ENCODE peak calls at places on chromosomes 12 and 14, in six cellular contexts. One of them, this sample, is unnamed.

GRCh38 chr12:65725376-65725775 is 98.9 kb upstream of the HMGA2 start:
- DNase-seq in A549: no peak
- DNase-seq in bronchial epithelial cell: peak; percentile 55
- DNase-seq in tibial artery: no peak
- DNase-seq in tibial nerve: no peak
- DNase-seq in ovary: no peak
- DNase-seq in this sample: peak; percentile 41

GRCh38 chr14:66015046-66015780 is 471.0 kb upstream of the CCDC196 start:
- DNase-seq in tibial nerve: no peak
- DNase-seq in bronchial epithelial cell: no peak
- DNase-seq in ovary: no peak
- DNase-seq in tibial artery: no peak
- DNase-seq in A549: no peak
- DNase-seq in this sample: no peak

GRCh38 chr14:50954811-50955372 is 10.6 kb upstream of the PYGL start:
- DNase-seq in tibial nerve: no peak
- DNase-seq in bronchial epithelial cell: peak; percentile 88
- DNase-seq in ovary: no peak
- DNase-seq in tibial artery: no peak
- DNase-seq in A549: peak; percentile 79
- DNase-seq in this sample: peak; percentile 75

GRCh38 chr14:60277605-60278190 is 28.7 kb downstream of the PPM1A start:
- DNase-seq in tibial artery: no peak
- DNase-seq in tibial nerve: no peak
- DNase-seq in bronchial epithelial cell: no peak
- DNase-seq in ovary: no peak
- DNase-seq in A549: no peak
- DNase-seq in this sample: no peak

GRCh38 chr14:86481105-86481504 is 951.2 kb downstream of the FLRT2 start:
- DNase-seq in bronchial epithelial cell: peak; percentile 10
- DNase-seq in ovary: no peak
- DNase-seq in tibial artery: no peak
- DNase-seq in tibial nerve: no peak
- DNase-seq in A549: no peak
- DNase-seq in this sample: no peak

GRCh38 chr14:59698793-59699192 is 122.2 kb upstream of the CCDC175 start:
- DNase-seq in A549: no peak
- DNase-seq in tibial artery: no peak
- DNase-seq in bronchial epithelial cell: peak; percentile 84
- DNase-seq in ovary: no peak
- DNase-seq in tibial nerve: no peak
- DNase-seq in this sample: peak; percentile 63

GRCh38 chr14:22555573-22556011 is 33.4 kb downstream of the DAD1 start:
- DNase-seq in ovary: no peak
- DNase-seq in bronchial epithelial cell: peak; percentile 79
- DNase-seq in tibial nerve: no peak
- DNase-seq in tibial artery: no peak
- DNase-seq in A549: no peak
- DNase-seq in this sample: no peak

GRCh38 chr12:91920276-91920675 is 225.4 kb downstream of the BTG1 start:
- DNase-seq in A549: no peak
- DNase-seq in ovary: no peak
- DNase-seq in bronchial epithelial cell: peak; percentile 21
- DNase-seq in tibial nerve: no peak
- DNase-seq in tibial artery: no peak
- DNase-seq in this sample: no peak

GRCh38 chr14:50383618-50384225 is 13.0 kb downstream of the CDKL1 start:
- DNase-seq in tibial nerve: no peak
- DNase-seq in ovary: no peak
- DNase-seq in bronchial epithelial cell: no peak
- DNase-seq in A549: no peak
- DNase-seq in tibial artery: no peak
- DNase-seq in this sample: no peak

GRCh38 chr12:29275834-29276233 is 105.1 kb downstream of the ERGIC2 start:
- DNase-seq in tibial artery: no peak
- DNase-seq in bronchial epithelial cell: no peak
- DNase-seq in A549: no peak
- DNase-seq in ovary: no peak
- DNase-seq in tibial nerve: no peak
- DNase-seq in this sample: no peak

GRCh38 chr12:131280426-131280825 is 326.7 kb downstream of the ADGRD1 start:
- DNase-seq in tibial artery: peak; percentile 7
- DNase-seq in A549: no peak
- DNase-seq in tibial nerve: no peak
- DNase-seq in bronchial epithelial cell: no peak
- DNase-seq in ovary: peak; percentile 3
- DNase-seq in this sample: no peak

GRCh38 chr14:90556666-90557450 is 160.0 kb downstream of the CALM1 start:
- DNase-seq in bronchial epithelial cell: no peak
- DNase-seq in tibial nerve: no peak
- DNase-seq in tibial artery: no peak
- DNase-seq in ovary: no peak
- DNase-seq in A549: no peak
- DNase-seq in this sample: no peak

GRCh38 chr14:85416771-85417170 is 113.2 kb upstream of the FLRT2 start:
- DNase-seq in tibial nerve: no peak
- DNase-seq in tibial artery: no peak
- DNase-seq in ovary: no peak
- DNase-seq in A549: peak; percentile 79
- DNase-seq in bronchial epithelial cell: peak; percentile 94
- DNase-seq in this sample: peak; percentile 62

GRCh38 chr14:61444215-61444768 is 122.9 kb downstream of the PRKCH start:
- DNase-seq in A549: no peak
- DNase-seq in bronchial epithelial cell: no peak
- DNase-seq in tibial artery: no peak
- DNase-seq in ovary: no peak
- DNase-seq in tibial nerve: no peak
- DNase-seq in this sample: no peak

GRCh38 chr14:90487462-90487861 is 90.6 kb downstream of the CALM1 start:
- DNase-seq in A549: no peak
- DNase-seq in ovary: no peak
- DNase-seq in bronchial epithelial cell: no peak
- DNase-seq in tibial artery: no peak
- DNase-seq in tibial nerve: no peak
- DNase-seq in this sample: no peak

GRCh38 chr12:57614178-57614947 is 3.1 kb downstream of the ARHGEF25 start:
- DNase-seq in A549: peak; percentile 68
- DNase-seq in ovary: no peak
- DNase-seq in tibial artery: no peak
- DNase-seq in tibial nerve: no peak
- DNase-seq in bronchial epithelial cell: peak; percentile 30
- DNase-seq in this sample: no peak

GRCh38 chr14:33918256-33918655 is 32.6 kb downstream of the EGLN3 start:
- DNase-seq in A549: no peak
- DNase-seq in ovary: no peak
- DNase-seq in bronchial epithelial cell: no peak
- DNase-seq in tibial artery: no peak
- DNase-seq in tibial nerve: no peak
- DNase-seq in this sample: no peak

GRCh38 chr14:80213602-80214001 is 2.3 kb upstream of the DIO2 start:
- DNase-seq in tibial artery: peak; percentile 47
- DNase-seq in ovary: no peak
- DNase-seq in A549: peak; percentile 86
- DNase-seq in bronchial epithelial cell: peak; percentile 50
- DNase-seq in tibial nerve: peak; percentile 51
- DNase-seq in this sample: peak; percentile 27

GRCh38 chr14:69481815-69482568 is 2.5 kb upstream of the PLEKHD1 start:
- DNase-seq in tibial artery: no peak
- DNase-seq in A549: no peak
- DNase-seq in ovary: no peak
- DNase-seq in bronchial epithelial cell: no peak
- DNase-seq in tibial nerve: no peak
- DNase-seq in this sample: no peak

GRCh38 chr12:509494-509893 is 49.8 kb downstream of the B4GALNT3 start:
- DNase-seq in bronchial epithelial cell: peak; percentile 77
- DNase-seq in tibial artery: no peak
- DNase-seq in tibial nerve: no peak
- DNase-seq in A549: no peak
- DNase-seq in ovary: no peak
- DNase-seq in this sample: peak; percentile 10

GRCh38 chr12:92396647-92397258 is 251.1 kb upstream of the BTG1 start:
- DNase-seq in bronchial epithelial cell: peak; percentile 96
- DNase-seq in tibial nerve: no peak
- DNase-seq in ovary: no peak
- DNase-seq in tibial artery: no peak
- DNase-seq in A549: peak; percentile 18
- DNase-seq in this sample: peak; percentile 61

GRCh38 chr14:55416866-55417265 is 5.2 kb upstream of the ATG14 start:
- DNase-seq in tibial artery: no peak
- DNase-seq in tibial nerve: no peak
- DNase-seq in A549: peak; percentile 51
- DNase-seq in ovary: no peak
- DNase-seq in bronchial epithelial cell: peak; percentile 32
- DNase-seq in this sample: no peak

GRCh38 chr14:102140027-102140749 is 491 bp downstream of the WDR20 start:
- DNase-seq in A549: peak; percentile 16
- DNase-seq in tibial artery: peak; percentile 38
- DNase-seq in tibial nerve: peak; percentile 5
- DNase-seq in bronchial epithelial cell: peak; percentile 36
- DNase-seq in ovary: peak; percentile 25
- DNase-seq in this sample: peak; percentile 9

GRCh38 chr14:102139248-102140026 is at the start of gene WDR20:
- DNase-seq in ovary: peak; percentile 98
- DNase-seq in A549: peak; percentile 98
- DNase-seq in bronchial epithelial cell: peak; percentile 90
- DNase-seq in tibial artery: peak; percentile 97
- DNase-seq in tibial nerve: peak; percentile 97
- DNase-seq in this sample: peak; percentile 96

GRCh38 chr14:102138935-102139247 is 806 bp upstream of the WDR20 start:
- DNase-seq in bronchial epithelial cell: peak; percentile 36
- DNase-seq in ovary: peak; percentile 15
- DNase-seq in tibial nerve: no peak
- DNase-seq in A549: no peak
- DNase-seq in tibial artery: no peak
- DNase-seq in this sample: no peak

GRCh38 chr14:102140750-102141145 is 1.1 kb downstream of the WDR20 start:
- DNase-seq in bronchial epithelial cell: no peak
- DNase-seq in A549: no peak
- DNase-seq in tibial nerve: no peak
- DNase-seq in tibial artery: no peak
- DNase-seq in ovary: no peak
- DNase-seq in this sample: peak; percentile 7

DNA sequence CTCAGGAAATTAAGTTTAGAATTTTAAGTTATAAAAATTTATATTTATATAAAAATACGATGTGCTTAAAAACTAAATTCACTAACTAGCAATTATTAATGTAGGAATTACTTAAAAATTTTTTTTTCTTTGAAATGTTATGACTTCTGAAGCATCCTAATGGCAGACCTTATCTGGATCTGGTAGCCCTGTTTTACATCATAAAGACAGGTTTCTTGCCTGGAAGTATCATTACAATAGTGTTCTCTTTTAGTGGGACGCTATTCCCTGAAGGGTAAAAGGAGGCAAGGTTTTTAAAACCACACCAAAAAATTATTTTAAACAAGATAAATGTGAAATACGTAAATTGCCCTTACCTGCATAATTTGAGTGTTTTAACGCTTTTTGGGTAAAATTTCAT is 2.1 kb downstream of the WDR20 start:
- DNase-seq in ovary: no peak
- DNase-seq in tibial artery: no peak
- DNase-seq in bronchial epithelial cell: no peak
- DNase-seq in tibial nerve: no peak
- DNase-seq in A549: no peak
- DNase-seq in this sample: no peak
- H3K4me3 ChIP-seq in ovary: no peak overlapping the region
- H3K4me3 ChIP-seq in tibial artery: no peak overlapping the region
- H3K4me3 ChIP-seq in bronchial epithelial cell: no peak overlapping the region
- H3K4me3 ChIP-seq in tibial nerve: no peak overlapping the region
- H3K4me3 ChIP-seq in A549: no peak overlapping the region
- H3K4me3 ChIP-seq in this sample: no peak overlapping the region

DNA sequence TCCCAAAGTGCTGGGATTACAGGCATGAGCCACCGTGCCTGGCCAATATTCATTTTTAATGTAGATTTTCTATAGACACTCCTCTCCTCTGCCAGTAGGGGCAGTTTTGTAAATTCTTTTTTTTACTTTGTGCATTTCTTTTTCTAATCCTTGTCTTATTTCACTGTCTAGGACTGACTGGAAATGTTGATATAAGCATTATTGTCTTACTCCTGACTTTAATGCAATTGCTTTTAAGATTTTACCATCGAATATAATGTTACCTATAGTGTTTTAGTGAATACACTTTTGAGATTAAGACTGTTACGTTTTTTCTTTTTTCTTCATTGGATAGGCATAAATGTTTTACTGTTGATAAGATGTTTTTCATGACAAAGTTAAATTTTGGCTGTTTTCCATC is 35.4 kb upstream of the EMP1 start:
- DNase-seq in ovary: no peak
- DNase-seq in A549: no peak
- DNase-seq in tibial nerve: no peak
- DNase-seq in tibial artery: no peak
- DNase-seq in bronchial epithelial cell: no peak
- DNase-seq in this sample: no peak
- TF ChIP-seq CTCF in ovary: no peak
- TF ChIP-seq CTCF in A549: no peak
- TF ChIP-seq CTCF in tibial nerve: no peak
- TF ChIP-seq CTCF in tibial artery: no peak
- TF ChIP-seq CTCF in bronchial epithelial cell: peak; percentile 29
- TF ChIP-seq CTCF in this sample: peak; percentile 49

GRCh38 chr14:105709281-105710118 is 183.1 kb downstream of the TMEM121 start:
- DNase-seq in bronchial epithelial cell: no peak
- DNase-seq in tibial nerve: no peak
- DNase-seq in tibial artery: no peak
- DNase-seq in ovary: no peak
- DNase-seq in A549: no peak
- DNase-seq in this sample: no peak

GRCh38 chr14:105710119-105711057 is 184.0 kb downstream of the TMEM121 start:
- DNase-seq in bronchial epithelial cell: no peak
- DNase-seq in A549: no peak
- DNase-seq in ovary: no peak
- DNase-seq in tibial nerve: no peak
- DNase-seq in tibial artery: no peak
- DNase-seq in this sample: no peak

GRCh38 chr14:105711841-105712460 is 185.6 kb downstream of the TMEM121 start:
- DNase-seq in tibial artery: no peak
- DNase-seq in ovary: no peak
- DNase-seq in A549: no peak
- DNase-seq in tibial nerve: no peak
- DNase-seq in bronchial epithelial cell: no peak
- DNase-seq in this sample: no peak

GRCh38 chr14:105711058-105711620 is 184.8 kb downstream of the TMEM121 start:
- DNase-seq in tibial artery: no peak
- DNase-seq in bronchial epithelial cell: no peak
- DNase-seq in A549: no peak
- DNase-seq in tibial nerve: no peak
- DNase-seq in ovary: no peak
- DNase-seq in this sample: no peak
- H3K4me3 ChIP-seq in tibial artery: no peak overlapping the region
- H3K4me3 ChIP-seq in bronchial epithelial cell: no peak overlapping the region
- H3K4me3 ChIP-seq in A549: no peak overlapping the region
- H3K4me3 ChIP-seq in tibial nerve: no peak overlapping the region
- H3K4me3 ChIP-seq in ovary: no peak overlapping the region
- H3K4me3 ChIP-seq in this sample: no peak overlapping the region

DNA sequence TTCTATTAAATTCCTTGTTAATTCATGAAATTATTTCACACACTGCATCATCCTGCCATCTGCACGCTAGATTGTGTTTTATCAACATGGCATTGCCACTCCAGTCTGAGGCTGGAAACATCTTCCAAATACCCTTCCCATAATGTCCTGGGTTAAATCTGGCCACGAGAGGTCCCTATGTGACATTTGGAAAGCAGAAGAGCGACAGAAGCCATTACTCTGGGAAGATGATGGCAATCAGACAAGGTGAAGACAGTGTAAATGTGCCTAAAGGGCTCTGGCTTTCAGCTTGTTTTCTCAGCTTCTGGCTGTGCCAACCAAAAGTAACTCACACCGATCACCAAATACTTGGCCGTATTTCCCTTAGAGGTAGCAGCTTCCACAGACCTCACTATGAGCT is 144.8 kb downstream of the CAPZA3 start:
- DNase-seq in tibial nerve: no peak
- DNase-seq in A549: no peak
- DNase-seq in ovary: no peak
- DNase-seq in tibial artery: no peak
- DNase-seq in bronchial epithelial cell: no peak
- DNase-seq in this sample: no peak
- TF ChIP-seq CTCF in tibial nerve: no peak
- TF ChIP-seq CTCF in A549: no peak
- TF ChIP-seq CTCF in ovary: no peak
- TF ChIP-seq CTCF in tibial artery: no peak
- TF ChIP-seq CTCF in bronchial epithelial cell: no peak
- TF ChIP-seq CTCF in this sample: no peak

This sample was measured in astrocyte of the spinal cord.